ENCODE peak calls at places on chromosomes 13 and 19, in five cellular contexts. M is AG04449; Z is activated T-helper 1 cell treated with anti-CD3 and anti-CD28 coated beads, Interleukin-2, amount 50 U/mL, for 16 hours; Q is iPS DF 6.9; G is tibial artery. X is an unnamed sample.

GRCh38 chr13:50529154-50529882 is 314.2 kb downstream of the DLEU7 start:
- DNase-seq in M (peak; percentile 40), Z (no peak), Q (no peak), G (peak; percentile 90), X (peak; percentile 72)

GRCh38 chr19:6498294-6499036 is 3.6 kb downstream of the TUBB4A start:
- DNase-seq in M (no peak), Z (no peak), Q (no peak), G (no peak), X (no peak)

GRCh38 chr13:89029062-89029461 is 1357.9 kb downstream of the SLITRK5 start:
- DNase-seq in M (no peak), Z (no peak), Q (no peak), G (no peak), X (no peak)

GRCh38 chr13:99590519-99591011 is 89.3 kb downstream of the TM9SF2 start:
- DNase-seq in M (no peak), Z (no peak), Q (no peak), G (no peak), X (no peak)

GRCh38 chr13:62760724-62761123 is 1345.1 kb upstream of the PCDH20 start:
- DNase-seq in M (no peak), Z (no peak), Q (no peak), G (no peak), X (no peak)

GRCh38 chr13:39952244-39953233 is 297.1 kb downstream of the COG6 start:
- DNase-seq in M (no peak), Z (no peak), Q (no peak), G (no peak), X (no peak)

GRCh38 chr13:23867027-23867491 is 22.1 kb downstream of the MIPEP start:
- DNase-seq in M (no peak), Z (no peak), Q (no peak), G (no peak), X (no peak)

GRCh38 chr19:4711211-4711610 is 12.4 kb downstream of the DPP9 start:
- DNase-seq in M (no peak), Z (no peak), Q (no peak), G (no peak), X (no peak)

GRCh38 chr19:33390120-33390907 is 16.8 kb downstream of the CEBPG start:
- DNase-seq in M (no peak), Z (no peak), Q (no peak), G (peak; percentile 69), X (no peak)

X was measured in substantia nigra.